ENCODE peak calls at places on chromosomes 16 and 17, in five cellular contexts. K, X, W, F and Y are unnamed samples.

GRCh38 chr16:709651-710499 is 4.3 kb upstream of the FBXL16 start:
- DNase-seq in K (peak; percentile 83), X (no peak), W (peak; percentile 57), F (peak; percentile 100), Y (no peak)

GRCh38 chr17:19958023-19958422 is 19.6 kb downstream of the AKAP10 start:
- DNase-seq in K (peak; percentile 31), X (no peak), W (no peak), F (peak; percentile 89), Y (no peak)

GRCh38 chr17:18362509-18363020 is 785 bp downstream of the SHMT1 start:
- DNase-seq in K (peak; percentile 55), X (peak; percentile 64), W (peak; percentile 76), F (peak; percentile 71), Y (peak; percentile 86)

GRCh38 chr16:14050297-14051027 is 20.7 kb upstream of the MRTFB start:
- DNase-seq in K (peak; percentile 51), X (no peak), W (peak; percentile 27), F (no peak), Y (no peak)

GRCh38 chr16:87037012-87037411 is 280.2 kb downstream of the C16orf95 start:
- DNase-seq in K (no peak), X (no peak), W (no peak), F (peak; percentile 13), Y (peak; percentile 3)

GRCh38 chr17:82097187-82097918 is 683 bp downstream of the FASN start:
- DNase-seq in K (peak; percentile 74), X (peak; percentile 58), W (peak; percentile 59), F (peak; percentile 99), Y (peak; percentile 87)

GRCh38 chr17:45851873-45852272 is 7.2 kb downstream of the SPPL2C start:
- DNase-seq in K (no peak), X (no peak), W (no peak), F (peak; percentile 62), Y (peak; percentile 41)

GRCh38 chr16:71623597-71623996 is 2.4 kb upstream of the MARVELD3 start:
- DNase-seq in K (no peak), X (no peak), W (no peak), F (no peak), Y (no peak)

GRCh38 chr16:86668136-86668535 is 89.8 kb downstream of the FOXL1 start:
- DNase-seq in K (no peak), X (no peak), W (no peak), F (no peak), Y (no peak)

GRCh38 chr17:67993998-67994361 is 2.3 kb downstream of the C17orf58 start:
- DNase-seq in K (no peak), X (no peak), W (no peak), F (no peak), Y (no peak)

GRCh38 chr17:14719942-14720341 is 419.1 kb downstream of the HS3ST3B1 start:
- DNase-seq in K (no peak), X (no peak), W (no peak), F (no peak), Y (no peak)

GRCh38 chr17:20955437-20956323 is 87.1 kb downstream of the USP22 start:
- DNase-seq in K (no peak), X (no peak), W (no peak), F (no peak), Y (no peak)

GRCh38 chr17:4256952-4257351 is 6.8 kb downstream of the ANKFY1 start:
- DNase-seq in K (no peak), X (no peak), W (no peak), F (peak; percentile 79), Y (no peak)

GRCh38 chr17:30000755-30001257 is 59.4 kb downstream of the EFCAB5 start:
- DNase-seq in K (no peak), X (no peak), W (no peak), F (no peak), Y (no peak)

GRCh38 chr16:30875881-30876791 is 17.7 kb downstream of the BCL7C start:
- DNase-seq in K (peak; percentile 31), X (no peak), W (no peak), F (peak; percentile 86), Y (no peak)

GRCh38 chr16:86542756-86543750 is 12.0 kb downstream of the MTHFSD start:
- DNase-seq in K (no peak), X (no peak), W (no peak), F (peak; percentile 30), Y (peak; percentile 49)

GRCh38 chr17:15171433-15172047 is 93.6 kb downstream of the PMP22 start:
- DNase-seq in K (peak; percentile 79), X (peak; percentile 57), W (peak; percentile 63), F (peak; percentile 85), Y (peak; percentile 80)

GRCh38 chr16:102060-102855 is 24.2 kb downstream of the MPG start:
- DNase-seq in K (no peak), X (no peak), W (no peak), F (peak; percentile 84), Y (no peak)

GRCh38 chr17:42521666-42522262 is 14.3 kb upstream of the NAGLU start:
- DNase-seq in K (no peak), X (no peak), W (no peak), F (peak; percentile 59), Y (no peak)

GRCh38 chr17:9817086-9817485 is 4.8 kb downstream of the GSG1L2 start:
- DNase-seq in K (no peak), X (peak; percentile 37), W (peak; percentile 17), F (no peak), Y (no peak)

GRCh38 chr17:64061157-64061898 is 40.9 kb upstream of the ICAM2 start:
- DNase-seq in K (no peak), X (no peak), W (no peak), F (peak; percentile 66), Y (no peak)

GRCh38 chr17:79989106-79989835 is 46.4 kb downstream of the TBC1D16 start:
- DNase-seq in K (no peak), X (no peak), W (no peak), F (peak; percentile 66), Y (no peak)

DNA sequence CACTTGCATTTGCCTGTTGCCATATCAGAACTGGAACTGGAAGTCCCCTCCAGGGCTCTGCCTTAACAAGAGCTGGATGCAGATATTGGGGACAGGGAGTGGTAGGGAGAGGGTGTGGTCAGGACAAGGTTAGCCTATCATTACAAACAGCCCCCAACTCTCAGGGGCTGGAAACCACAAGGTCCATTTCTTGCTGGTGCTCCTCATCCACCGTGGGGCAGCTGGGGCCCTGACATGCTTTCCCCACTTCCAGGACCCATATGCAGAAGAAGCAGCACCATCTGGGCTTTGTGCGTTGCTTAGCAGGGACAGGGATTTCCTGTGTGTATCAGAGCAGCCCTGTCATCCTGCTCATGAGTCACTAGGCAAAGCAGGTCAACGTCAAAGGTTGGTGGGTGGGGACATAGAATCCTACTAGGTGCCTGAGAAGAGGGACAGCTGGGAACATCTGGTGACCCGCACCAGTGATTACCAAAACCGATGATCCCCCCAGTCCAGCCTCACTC is 26.9 kb downstream of the RGS9 start:
- DNase-seq in K (no peak), X (peak; percentile 41), W (peak; percentile 35), F (no peak), Y (no peak)
- H3K4me1 ChIP-seq in K (no peaks in the 10 kb centered on the region), X (no peaks in the 10 kb centered on the region), W (no peaks in the 10 kb centered on the region), F (no peaks in the 10 kb centered on the region), Y (no peaks in the 10 kb centered on the region)

GRCh38 chr17:864315-864714 is 82.2 kb downstream of the MRM3 start:
- DNase-seq in K (no peak), X (no peak), W (no peak), F (peak; percentile 43), Y (no peak)

GRCh38 chr17:866568-867087 is 84.5 kb downstream of the MRM3 start:
- DNase-seq in K (no peak), X (peak; percentile 57), W (no peak), F (peak; percentile 22), Y (no peak)

GRCh38 chr17:869067-869466 is 86.9 kb downstream of the MRM3 start:
- DNase-seq in K (no peak), X (peak; percentile 33), W (peak; percentile 55), F (peak; percentile 96), Y (no peak)

GRCh38 chr17:869567-870530 is 87.7 kb downstream of the MRM3 start:
- DNase-seq in K (no peak), X (peak; percentile 27), W (no peak), F (peak; percentile 93), Y (no peak)

GRCh38 chr17:867896-868489 is 85.8 kb downstream of the MRM3 start:
- DNase-seq in K (no peak), X (no peak), W (no peak), F (peak; percentile 11), Y (no peak)
- H3K27ac ChIP-seq in K (no peak overlapping the region), X (peak overlapping the region; percentile 78), W (no peak overlapping the region), F (no peak overlapping the region), Y (no peak overlapping the region)

DNA sequence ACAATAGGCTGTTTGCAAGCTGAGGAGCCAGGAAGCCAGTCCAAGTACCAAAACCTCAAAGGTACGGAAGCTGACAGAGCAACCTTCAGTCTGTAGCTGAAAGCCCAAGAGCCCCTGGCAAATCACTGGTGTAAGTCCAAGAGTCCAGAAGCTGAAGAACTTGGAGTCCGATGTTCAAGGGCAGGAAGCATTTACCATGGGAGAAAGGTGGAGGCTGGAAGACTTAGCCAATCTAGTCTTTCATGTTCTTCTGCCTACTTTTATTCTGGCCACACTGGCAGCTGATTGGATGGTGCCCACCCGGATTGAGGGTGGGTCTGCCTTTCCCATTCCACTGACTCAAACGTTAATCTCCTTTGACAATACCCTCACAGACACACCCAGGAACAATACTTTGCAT is 15.3 kb downstream of the CD300LB start:
- DNase-seq in K (no peak), X (no peak), W (no peak), F (no peak), Y (no peak)
- H3K4me1 ChIP-seq in K (no peaks in the 10 kb centered on the region), X (no peaks in the 10 kb centered on the region), W (no peaks in the 10 kb centered on the region), F (peaks cover 14% of the 10 kb centered on the region), Y (no peaks in the 10 kb centered on the region)

GRCh38 chr17:47945529-47946508 is 4.4 kb downstream of the PNPO start:
- DNase-seq in K (no peak), X (peak; percentile 67), W (peak; percentile 79), F (no peak), Y (no peak)

GRCh38 chr17:47946929-47947397 is 5.6 kb downstream of the PNPO start:
- DNase-seq in K (peak; percentile 75), X (peak; percentile 92), W (peak; percentile 95), F (peak; percentile 97), Y (peak; percentile 81)

GRCh38 chr17:47942568-47942967 is 1.2 kb downstream of the PNPO start:
- DNase-seq in K (no peak), X (no peak), W (no peak), F (no peak), Y (no peak)

GRCh38 chr17:47946516-47946915 is 5.1 kb downstream of the PNPO start:
- DNase-seq in K (no peak), X (no peak), W (no peak), F (no peak), Y (no peak)

DNA sequence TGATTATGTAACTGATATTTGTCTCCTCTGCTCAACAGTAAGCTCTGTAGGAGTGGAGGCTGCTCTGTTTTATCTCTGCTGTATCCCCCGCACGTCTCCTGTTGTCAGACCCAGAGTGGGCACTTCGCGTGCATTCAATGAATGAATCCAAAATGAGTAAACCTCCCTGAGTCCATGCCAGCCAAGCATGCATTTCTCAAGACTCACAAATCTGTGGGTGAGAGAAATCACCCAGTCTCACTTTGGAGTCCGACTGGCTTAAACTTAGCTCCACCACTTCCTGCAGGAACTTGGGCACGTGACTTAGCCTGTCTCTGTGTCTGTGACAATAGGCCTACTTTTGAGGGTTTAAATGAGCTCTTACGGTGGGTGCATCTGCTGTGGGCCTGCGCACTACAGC is 3.7 kb downstream of the PNPO start:
- DNase-seq in K (no peak), X (no peak), W (no peak), F (no peak), Y (no peak)
- H3K27ac ChIP-seq in K (no peak overlapping the region), X (peak overlapping the region; percentile 77), W (peak overlapping the region; percentile 97), F (peak overlapping the region; percentile 64), Y (peak overlapping the region; percentile 3)

DNA sequence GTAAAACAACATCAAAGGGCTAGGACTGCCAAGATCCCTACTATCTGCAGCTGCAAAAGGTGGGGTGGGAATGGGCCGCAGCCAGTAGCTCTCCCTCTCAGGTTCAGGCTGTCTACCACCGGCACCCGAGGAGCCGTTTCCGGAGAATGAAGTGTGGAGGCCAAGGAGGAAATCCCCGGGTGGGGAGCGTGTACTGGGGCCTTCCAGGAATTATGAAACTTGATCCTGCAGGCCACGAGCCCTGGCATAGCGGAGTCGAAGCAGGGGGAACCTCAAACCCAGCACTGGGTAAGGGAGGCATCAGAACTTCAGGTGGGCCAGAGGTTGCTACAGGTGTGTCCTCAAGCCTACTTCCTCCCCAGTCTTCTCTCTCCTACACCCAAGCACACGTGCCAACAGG is 5.1 kb downstream of the INPP5K start:
- DNase-seq in K (no peak), X (no peak), W (no peak), F (peak; percentile 74), Y (no peak)
- H3K4me1 ChIP-seq in K (peaks cover 20% of the 10 kb centered on the region), X (peaks cover 32% of the 10 kb centered on the region), W (peaks cover 19% of the 10 kb centered on the region), F (peaks cover 13% of the 10 kb centered on the region), Y (peaks cover 54% of the 10 kb centered on the region)